ENCODE peak calls at places on chromosomes 11 and 22, in four cellular contexts. W is SW 1271, L is non-pigmented ciliary epithelial cell, I is GM13976. G is an unnamed sample.
A peak's percentile ranks its signal among the peaks of the same experiment; 100 is the strongest.

GRCh38 chr11:78420796-78421209 is 3.2 kb upstream of the GAB2 start:
- DNase-seq in W (no peak), L (peak; percentile 55), I (peak; percentile 54), G (no peak)

GRCh38 chr22:37486224-37486845 is at the start of gene MFNG:
- DNase-seq in I (peak; percentile 96), W (no peak), L (no peak), G (peak; percentile 69)

GRCh38 chr22:44175676-44176075 is 5.0 kb upstream of the PARVG start:
- DNase-seq in L (no peak), W (no peak), I (no peak), G (no peak)

GRCh38 chr11:128684582-128685382 is 9.1 kb upstream of the FLI1 start:
- DNase-seq in W (no peak), L (no peak), I (peak; percentile 29), G (no peak)

GRCh38 chr22:48358886-48359612 is 1468.6 kb downstream of the BRD1 start:
- DNase-seq in W (no peak), L (no peak), I (no peak), G (no peak)

GRCh38 chr22:35480627-35481565 is 59.7 kb upstream of the RASD2 start:
- DNase-seq in L (no peak), W (no peak), I (no peak), G (no peak)

GRCh38 chr11:28836285-28837081 is 728.3 kb downstream of the METTL15 start:
- DNase-seq in W (peak; percentile 98), L (peak; percentile 99), I (no peak), G (no peak)

GRCh38 chr22:35024364-35024692 is 41.6 kb upstream of the ISX start:
- DNase-seq in I (no peak), W (no peak), L (no peak), G (no peak)

GRCh38 chr11:130102457-130103249 is 33.0 kb downstream of the APLP2 start:
- DNase-seq in W (no peak), I (no peak), L (no peak), G (no peak)

GRCh38 chr22:48276933-48277867 is 1514.8 kb downstream of the TBC1D22A start:
- DNase-seq in W (no peak), I (no peak), L (no peak), G (no peak)

GRCh38 chr11:14673824-14674432 is 30.3 kb downstream of the PDE3B start:
- DNase-seq in W (no peak), I (no peak), L (no peak), G (no peak)

GRCh38 chr11:2541881-2542361 is 97.1 kb downstream of the KCNQ1 start:
- DNase-seq in I (no peak), W (no peak), L (no peak), G (no peak)

GRCh38 chr22:19179472-19180048 is 1.0 kb upstream of the SLC25A1 start:
- DNase-seq in L (peak; percentile 60), I (peak; percentile 88), W (no peak), G (peak; percentile 85)

GRCh38 chr11:96306933-96307747 is 35.9 kb downstream of the MAML2 start:
- DNase-seq in W (peak; percentile 97), L (peak; percentile 99), I (no peak), G (peak; percentile 7)

GRCh38 chr11:15367695-15368094 is 253.0 kb downstream of the INSC start:
- DNase-seq in L (no peak), W (no peak), I (no peak), G (no peak)

GRCh38 chr11:74701351-74701750 is 29.9 kb downstream of the CHRDL2 start:
- DNase-seq in L (no peak), W (no peak), I (no peak), G (peak; percentile 34)

GRCh38 chr11:93216511-93217121 is 18.8 kb upstream of the SLC36A4 start:
- DNase-seq in L (no peak), W (no peak), I (no peak), G (no peak)

GRCh38 chr11:118628432-118628831 is 21.0 kb downstream of the PHLDB1 start:
- DNase-seq in W (no peak), L (no peak), I (no peak), G (no peak)

GRCh38 chr11:66070604-66071325 is 693 bp downstream of the PACS1 start:
- DNase-seq in I (peak; percentile 52), W (no peak), L (no peak), G (peak; percentile 30)

GRCh38 chr11:31397239-31397834 is 27.7 kb downstream of the DNAJC24 start:
- DNase-seq in W (no peak), I (peak; percentile 31), L (no peak), G (peak; percentile 11)

GRCh38 chr11:19777342-19778102 is 64.9 kb downstream of the NAV2 start:
- DNase-seq in L (peak; percentile 23), I (peak; percentile 82), W (no peak), G (no peak)

G was measured in erythroblast.